ENCODE peak calls at places on chromosomes 1 and 21, in nine cellular contexts. Y is kidney; Z is amniotic stem cell; E is dorsolateral prefrontal cortex; J is posterior cingulate gyrus; L is T1000; D is activated CD4-positive, alpha-beta memory T cell treated with anti-CD3 and anti-CD28 coated beads for 36 hours; O is activated CD4-positive, alpha-beta T cell treated with anti-CD3 and anti-CD28 coated beads for 36 hours; A is sigmoid colon. G is an unnamed sample.

GRCh38 chr21:32214654-32215305 is 64.1 kb downstream of the MIS18A start:
- DNase-seq in Z (no peak), A (no peak), Y (no peak), E (no peak), J (no peak), D (no peak), O (no peak), L (no peak), G (no peak)

GRCh38 chr1:167641786-167642500 is 11.9 kb downstream of the RCSD1 start:
- DNase-seq in E (no peak), D (peak; percentile 20), L (no peak), Z (no peak), A (no peak), Y (no peak), O (peak; percentile 27), J (no peak), G (no peak)

GRCh38 chr1:174206148-174206826 is 47.0 kb downstream of the RABGAP1L start:
- DNase-seq in L (no peak), O (no peak), D (no peak), Z (no peak), E (no peak), A (no peak), J (no peak), Y (no peak), G (no peak)

GRCh38 chr1:162035241-162035640 is 11.6 kb upstream of the OLFML2B start:
- DNase-seq in E (no peak), D (peak; percentile 29), A (no peak), L (no peak), O (peak; percentile 45), J (no peak), Z (no peak), Y (peak; percentile 67), G (no peak)

GRCh38 chr1:185343306-185343705 is 26.3 kb upstream of the IVNS1ABP start:
- DNase-seq in L (no peak), O (no peak), Z (no peak), A (no peak), D (no peak), Y (no peak), E (peak; percentile 18), J (no peak), G (no peak)

GRCh38 chr1:38559180-38559874 is 300.2 kb downstream of the RRAGC start:
- DNase-seq in Y (peak; percentile 84), E (no peak), L (no peak), A (no peak), J (no peak), Z (no peak), O (peak; percentile 91), D (peak; percentile 93), G (peak; percentile 82)

GRCh38 chr1:237877628-237878027 is 13.1 kb downstream of the ZP4 start:
- DNase-seq in D (no peak), J (no peak), E (no peak), L (no peak), Z (no peak), Y (no peak), O (no peak), A (no peak), G (no peak)

GRCh38 chr1:113146242-113147072 is 73.5 kb downstream of the LRIG2 start:
- DNase-seq in L (no peak), Z (no peak), O (peak; percentile 32), D (peak; percentile 23), Y (no peak), J (no peak), A (no peak), E (no peak), G (no peak)

GRCh38 chr1:220426989-220427388 is 100.9 kb upstream of the MARK1 start:
- DNase-seq in L (no peak), Z (no peak), E (no peak), D (no peak), A (no peak), J (no peak), O (no peak), Y (no peak), G (no peak)

GRCh38 chr1:66535853-66536252 is 1.9 kb downstream of the SGIP1 start:
- DNase-seq in L (no peak), J (no peak), D (no peak), Y (no peak), E (no peak), A (no peak), O (no peak), Z (no peak), G (no peak)

GRCh38 chr1:169103443-169103842 is 3.0 kb upstream of the ATP1B1 start:
- DNase-seq in E (no peak), Y (peak; percentile 91), A (no peak), J (no peak), Z (no peak), D (no peak), L (no peak), O (no peak), G (no peak)

GRCh38 chr1:18994381-18994780 is 37.9 kb upstream of the IFFO2 start:
- DNase-seq in E (peak; percentile 2), D (no peak), Y (no peak), O (no peak), L (no peak), A (peak; percentile 12), J (no peak), Z (no peak), G (no peak)

GRCh38 chr1:180988221-180988826 is 34.3 kb downstream of the STX6 start:
- DNase-seq in A (no peak), O (no peak), J (no peak), Y (no peak), Z (no peak), D (no peak), E (no peak), L (no peak), G (no peak)

GRCh38 chr1:232166942-232167341 is 463.0 kb downstream of the SIPA1L2 start:
- DNase-seq in O (no peak), J (no peak), E (no peak), L (no peak), D (no peak), A (no peak), Z (no peak), Y (no peak), G (no peak)

GRCh38 chr1:110492573-110492972 is 26.4 kb downstream of the KCNA10 start:
- DNase-seq in D (no peak), E (no peak), O (no peak), L (no peak), A (no peak), Z (no peak), J (no peak), Y (no peak), G (no peak)

GRCh38 chr1:21630571-21631338 is 38.4 kb downstream of the RAP1GAP start:
- DNase-seq in E (no peak), Z (no peak), L (no peak), J (no peak), D (no peak), O (no peak), Y (no peak), A (no peak), G (no peak)

GRCh38 chr1:15654091-15654690 is 29.9 kb upstream of the PLEKHM2 start:
- DNase-seq in J (no peak), L (no peak), E (no peak), Z (no peak), A (no peak), D (no peak), Y (no peak), O (no peak), G (no peak)

GRCh38 chr1:211715976-211716375 is 40.6 kb upstream of the NEK2 start:
- DNase-seq in L (no peak), D (no peak), J (no peak), O (no peak), Z (no peak), A (no peak), Y (no peak), E (no peak), G (no peak)

GRCh38 chr21:14361958-14362357 is 21.0 kb downstream of the HSPA13 start:
- DNase-seq in L (no peak), A (no peak), Z (no peak), D (no peak), O (no peak), Y (no peak), J (no peak), E (no peak), G (no peak)

GRCh38 chr1:201763439-201764140 is 65.4 kb upstream of the IPO9 start:
- DNase-seq in Y (no peak), J (no peak), Z (no peak), D (no peak), A (no peak), E (no peak), L (no peak), O (no peak), G (no peak)

GRCh38 chr1:11320153-11320936 is 47.3 kb downstream of the UBIAD1 start:
- DNase-seq in Z (no peak), A (no peak), L (no peak), E (no peak), O (peak; percentile 63), Y (no peak), J (no peak), D (peak; percentile 47), G (no peak)

GRCh38 chr1:152111515-152111968 is 3.7 kb downstream of the TCHH start:
- DNase-seq in L (no peak), D (peak; percentile 55), J (no peak), Z (no peak), Y (peak; percentile 70), A (no peak), E (peak; percentile 12), O (peak; percentile 70), G (no peak)

GRCh38 chr1:163278602-163279001 is 43.2 kb upstream of the NUF2 start:
- DNase-seq in J (no peak), O (no peak), Y (no peak), L (no peak), A (no peak), Z (no peak), D (no peak), E (no peak), G (no peak)

GRCh38 chr1:41444246-41444645 is 40.2 kb downstream of the EDN2 start:
- DNase-seq in J (no peak), Y (no peak), A (no peak), L (no peak), E (no peak), D (no peak), O (peak; percentile 28), Z (no peak), G (no peak)

GRCh38 chr1:229408458-229409037 is 25.3 kb downstream of the ACTA1 start:
- DNase-seq in O (no peak), L (no peak), J (peak; percentile 64), Z (no peak), A (no peak), D (no peak), E (peak; percentile 72), Y (no peak), G (peak; percentile 92)

GRCh38 chr1:56081151-56081550 is 498.2 kb downstream of the PLPP3 start:
- DNase-seq in A (peak; percentile 71), E (no peak), Z (peak; percentile 47), Y (no peak), J (no peak), O (no peak), D (no peak), L (no peak), G (no peak)

G was measured in cardiac septum.